ENCODE peak calls at places on chromosome 9, in eight cellular contexts. P, T, S, M, U, C, W and D are unnamed samples. For H3K36me3, the result is how much of the 10 kb centered on the place peaks cover.

GRCh38 chr9:129550199-129550839 is 70.6 kb downstream of the C9orf50 start:
- DNase-seq in W (peak), M (peak), T (peak), S (peak), U (no peak), C (peak), P (no peak), D (peak)

GRCh38 chr9:35798658-35799366 is 7.4 kb downstream of the NPR2 start:
- DNase-seq in S (no peak), C (no peak), M (no peak), T (no peak), P (no peak), U (no peak), W (peak), D (no peak)

GRCh38 chr9:129648092-129648763 is 6.3 kb upstream of the ASB6 start:
- DNase-seq in P (no peak), S (no peak), T (no peak), U (no peak), W (peak), C (no peak), M (no peak), D (no peak)

GRCh38 chr9:2992427-2992826 is 148.5 kb upstream of the PUM3 start:
- DNase-seq in C (no peak), W (no peak), S (peak), U (no peak), T (no peak), P (no peak), M (no peak), D (no peak)

GRCh38 chr9:125815568-125815967 is 68.4 kb downstream of the PBX3 start:
- DNase-seq in U (no peak), M (no peak), W (peak), T (no peak), S (no peak), P (no peak), C (no peak), D (no peak)

GRCh38 chr9:32395483-32396216 is 11.2 kb downstream of the ACO1 start:
- DNase-seq in S (no peak), U (no peak), P (no peak), C (peak), T (peak), M (no peak), W (peak), D (peak)

GRCh38 chr9:13810510-13810909 is 503.4 kb downstream of the NFIB start:
- DNase-seq in P (no peak), T (no peak), M (no peak), U (no peak), C (peak), S (peak), W (peak), D (no peak)

GRCh38 chr9:671997-672396 is 169.5 kb upstream of the DMRT1 start:
- DNase-seq in P (no peak), M (no peak), U (no peak), C (no peak), W (no peak), T (no peak), S (no peak), D (no peak)

GRCh38 chr9:35611230-35611797 is 6.3 kb downstream of the TESK1 start:
- DNase-seq in U (no peak), W (peak), T (peak), P (peak), M (peak), C (peak), S (no peak), D (no peak)

GRCh38 chr9:7234144-7234543 is 476.4 kb downstream of the KDM4C start:
- DNase-seq in C (no peak), P (no peak), U (peak), M (peak), W (peak), T (no peak), S (no peak), D (no peak)

GRCh38 chr9:1083325-1083913 is 33.3 kb downstream of the DMRT2 start:
- DNase-seq in S (no peak), U (peak), M (no peak), P (no peak), C (peak), W (peak), T (peak), D (peak)

GRCh38 chr9:93683331-93684134 is 107.1 kb downstream of the PHF2 start:
- DNase-seq in S (peak), W (no peak), C (no peak), P (no peak), U (no peak), M (no peak), T (no peak), D (peak)

GRCh38 chr9:3014164-3014563 is 170.3 kb upstream of the PUM3 start:
- DNase-seq in S (no peak), C (no peak), M (no peak), U (no peak), W (no peak), P (no peak), T (no peak), D (no peak)

GRCh38 chr9:123927625-123928308 is 2.2 kb downstream of the DENND1A start:
- DNase-seq in U (no peak), S (peak), T (no peak), C (no peak), W (peak), P (no peak), M (no peak), D (no peak)

GRCh38 chr9:98801562-98801961 is 5.2 kb upstream of the ANKS6 start:
- DNase-seq in T (no peak), M (no peak), U (no peak), P (no peak), C (no peak), S (no peak), W (no peak), D (no peak)

GRCh38 chr9:130010151-130010988 is 32.6 kb downstream of the FNBP1 start:
- DNase-seq in M (no peak), T (no peak), W (no peak), S (no peak), U (no peak), P (peak), C (no peak), D (no peak)

GRCh38 chr9:97506787-97507186 is 5.3 kb downstream of the TMOD1 start:
- DNase-seq in S (no peak), U (no peak), T (no peak), M (no peak), C (no peak), W (no peak), P (no peak), D (no peak)

GRCh38 chr9:34459941-34460340 is 1.3 kb downstream of the DNAI1 start:
- DNase-seq in P (no peak), C (no peak), W (peak), S (no peak), T (no peak), U (no peak), M (no peak), D (no peak)

GRCh38 chr9:111922324-111923013 is 25.9 kb downstream of the UGCG start:
- DNase-seq in W (no peak), S (no peak), C (no peak), M (no peak), U (no peak), P (no peak), T (no peak), D (no peak)

GRCh38 chr9:136305822-136306690 is 2.2 kb upstream of the CCDC187 start:
- DNase-seq in C (no peak), W (no peak), U (no peak), M (peak), P (no peak), S (no peak), T (no peak), D (no peak)

GRCh38 chr9:95085861-95086563 is 231.5 kb downstream of the FANCC start:
- DNase-seq in U (no peak), S (no peak), C (peak), M (no peak), T (no peak), P (no peak), W (no peak), D (no peak)

GRCh38 chr9:26260238-26260637 is 582.0 kb upstream of the TUSC1 start:
- DNase-seq in C (no peak), M (no peak), U (no peak), S (no peak), W (peak), T (no peak), P (no peak), D (no peak)

GRCh38 chr9:92308893-92309292 is 15.4 kb upstream of the IARS1 start:
- DNase-seq in W (peak), U (no peak), C (no peak), S (no peak), P (no peak), T (no peak), M (no peak), D (no peak)
- H3K36me3 ChIP-seq in W (half or more), U (under half), C (half or more), S (half or more), P (half or more), T (under half), M (under half), D (under half)

DNA sequence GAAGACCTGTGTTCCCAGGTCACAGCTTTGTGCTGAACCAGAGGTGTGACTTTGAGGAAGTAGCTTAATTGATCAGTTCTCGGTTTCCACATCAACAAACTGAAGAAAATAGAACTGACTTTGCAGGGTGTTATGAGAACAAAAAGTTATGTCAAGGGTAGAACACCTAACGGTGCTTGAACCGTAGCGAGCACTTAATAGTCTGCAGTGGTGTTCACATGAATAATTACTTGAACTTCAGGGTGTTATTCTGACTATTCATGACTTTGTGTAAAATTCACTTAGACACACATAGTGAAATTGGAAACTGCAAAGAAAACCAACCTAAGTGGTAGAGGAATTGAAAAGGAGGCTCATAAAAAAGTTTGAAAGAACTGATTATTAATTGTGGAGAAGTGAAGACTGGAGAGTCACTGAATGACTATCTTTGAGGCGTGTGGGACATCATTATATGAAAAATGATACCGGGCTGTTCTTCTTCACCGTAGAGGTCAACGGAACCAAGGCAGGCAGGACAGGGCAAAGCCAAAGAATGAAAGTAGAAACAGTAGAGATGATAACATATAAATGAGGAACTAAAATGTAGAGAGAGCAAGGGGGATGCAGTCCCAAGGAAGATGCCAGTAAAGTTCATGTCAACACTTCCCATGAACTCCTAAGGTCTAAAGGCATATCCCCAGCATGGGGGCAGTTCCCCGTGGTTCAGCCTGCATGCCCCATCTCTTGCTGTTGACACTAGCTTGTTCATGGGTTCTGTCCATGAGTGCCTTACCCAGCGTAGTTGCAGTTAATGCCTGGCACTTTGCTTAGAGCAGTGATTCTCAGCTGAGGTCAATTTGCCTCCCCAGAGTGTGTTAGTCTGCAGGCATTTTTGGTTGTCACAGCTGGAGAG is 118.7 kb downstream of the ZNF462 start:
- DNase-seq in C (no peak), S (no peak), M (no peak), P (no peak), W (no peak), U (no peak), T (no peak), D (no peak)
- H3K36me3 ChIP-seq in C (half or more), S (under half), M (under half), P (under half), W (under half), U (under half), T (under half), D (under half)

DNA sequence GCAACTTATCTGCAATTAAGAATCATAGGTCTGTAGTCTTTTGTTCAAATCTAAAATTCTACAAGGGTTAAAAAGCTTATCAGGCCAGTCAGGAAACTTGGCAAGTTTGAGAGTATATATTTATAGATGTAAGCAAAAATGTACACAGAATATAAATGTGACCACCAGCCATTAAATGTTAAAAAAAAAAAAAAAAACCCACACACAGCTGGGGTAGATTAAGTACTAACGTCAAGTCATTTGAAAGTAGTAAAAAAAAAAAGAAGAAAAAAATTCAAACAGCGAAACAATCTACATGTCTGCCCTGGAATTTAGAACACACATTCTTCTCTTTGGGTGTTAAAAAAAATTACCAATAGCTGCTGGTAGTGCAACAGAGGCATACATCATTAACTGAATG is 269.8 kb downstream of the MLLT3 start:
- DNase-seq in U (no peak), C (no peak), W (no peak), S (no peak), P (no peak), T (no peak), M (no peak), D (no peak)
- H3K36me3 ChIP-seq in U (under half), C (under half), W (under half), S (under half), P (under half), T (under half), M (under half), D (under half)

GRCh38 chr9:131671150-131671549 is 68.7 kb downstream of the RAPGEF1 start:
- DNase-seq in M (peak), W (no peak), T (no peak), S (no peak), C (no peak), U (no peak), P (no peak), D (no peak)
- H3K36me3 ChIP-seq in M (under half), W (under half), T (under half), S (under half), C (under half), U (under half), P (under half), D (under half)

GRCh38 chr9:131126059-131126426 is 657 bp downstream of the NUP214 start:
- DNase-seq in T (no peak), W (no peak), C (no peak), S (no peak), M (peak), P (no peak), U (no peak), D (no peak)
- H3K36me3 ChIP-seq in T (under half), W (under half), C (under half), S (under half), M (under half), P (under half), U (under half), D (under half)